ENCODE peak calls at places on chromosomes 12 and 14, in seven cellular contexts. Z is pancreas; G is CD4-positive, CD25-positive, alpha-beta regulatory T cell; B is mucosa of descending colon; C is lower lobe of right lung; Q is ascending aorta; R is CD8-positive, alpha-beta T cell. S is an unnamed sample.
A peak's percentile ranks its signal among the peaks of the same experiment; 100 is the strongest.

GRCh38 chr14:67944605-67945004 is 125.0 kb downstream of the RAD51B start:
- DNase-seq in B (no peak), R (no peak), G (no peak), Q (no peak), Z (no peak), C (no peak), S (no peak)

GRCh38 chr12:53684654-53685220 is 8.9 kb upstream of the ATP5MC2 start:
- DNase-seq in Z (no peak), B (no peak), C (no peak), G (no peak), R (no peak), Q (no peak), S (no peak)

GRCh38 chr12:100675432-100675831 is 101.9 kb downstream of the GAS2L3 start:
- DNase-seq in B (no peak), R (no peak), Z (no peak), Q (no peak), C (no peak), G (no peak), S (peak; percentile 7)

GRCh38 chr12:109740694-109741245 is 27.1 kb downstream of the FAM222A start:
- DNase-seq in C (peak; percentile 31), G (no peak), R (no peak), Q (no peak), Z (peak; percentile 30), B (peak; percentile 22), S (no peak)

GRCh38 chr14:103946975-103947374 is 4.6 kb upstream of the RD3L start:
- DNase-seq in C (no peak), Z (no peak), B (no peak), R (no peak), Q (no peak), G (no peak), S (no peak)

GRCh38 chr12:51183816-51184215 is 10.9 kb upstream of the TFCP2 start:
- DNase-seq in B (peak; percentile 47), G (no peak), C (no peak), Z (peak; percentile 92), R (no peak), Q (no peak), S (no peak)

GRCh38 chr14:70425349-70425748 is 8.5 kb upstream of the SYNJ2BP start:
- DNase-seq in Z (no peak), R (no peak), Q (no peak), C (no peak), G (no peak), B (no peak), S (peak; percentile 39)

GRCh38 chr12:82635263-82635662 is 51.4 kb upstream of the TMTC2 start:
- DNase-seq in Q (no peak), C (no peak), R (no peak), Z (no peak), B (peak; percentile 26), G (no peak), S (no peak)

GRCh38 chr12:31017535-31017934 is 56.1 kb upstream of the DDX11 start:
- DNase-seq in G (no peak), Q (no peak), Z (no peak), R (no peak), C (no peak), B (no peak), S (no peak)

GRCh38 chr14:50117456-50117855 is 1.1 kb upstream of the VCPKMT start:
- DNase-seq in R (no peak), Q (no peak), C (no peak), B (no peak), Z (no peak), G (no peak), S (no peak)

DNA sequence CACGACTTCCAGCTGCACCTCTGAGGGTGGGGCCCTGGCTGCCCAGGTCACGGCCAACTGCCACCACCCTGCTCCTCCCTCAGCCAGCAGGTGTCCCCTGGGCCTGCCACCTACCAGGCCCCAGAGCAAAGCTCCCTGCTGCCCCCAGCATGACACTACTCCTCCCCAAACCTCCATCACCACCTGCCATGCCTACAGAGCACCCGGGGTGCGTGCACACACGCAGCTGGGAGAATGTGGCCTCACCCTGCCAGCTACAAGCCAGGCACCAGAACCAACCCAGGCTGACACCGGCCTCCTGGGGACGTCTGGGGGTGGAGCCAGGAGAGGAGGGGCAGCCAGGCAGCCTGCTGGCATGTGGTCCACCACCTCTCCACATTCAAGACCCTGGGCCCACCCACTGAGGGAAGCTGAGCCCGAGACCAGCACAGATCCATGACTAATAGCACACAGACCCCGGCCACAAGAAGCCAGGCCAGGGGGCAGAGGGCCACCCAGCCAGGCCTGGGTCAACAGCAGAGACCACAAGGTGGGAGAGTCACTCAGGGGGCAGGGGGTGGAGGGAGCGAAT is 3.4 kb downstream of the JAG2 start:
- DNase-seq in C (no peak), Z (no peak), Q (no peak), B (peak; percentile 62), R (no peak), G (no peak), S (no peak)
- H3K4me3 ChIP-seq in C (no peak overlapping the region), Z (no peak overlapping the region), Q (no peak overlapping the region), B (no peak overlapping the region), R (no peak overlapping the region), G (no peak overlapping the region), S (no peak overlapping the region)

GRCh38 chr12:10361084-10361483 is 28.8 kb downstream of the KLRK1 start:
- DNase-seq in G (no peak), C (no peak), Q (no peak), R (no peak), Z (no peak), B (no peak), S (no peak)
- H3K4me3 ChIP-seq in G (no peak overlapping the region), C (no peak overlapping the region), Q (no peak overlapping the region), R (no peak overlapping the region), Z (no peak overlapping the region), B (no peak overlapping the region), S (no peak overlapping the region)

DNA sequence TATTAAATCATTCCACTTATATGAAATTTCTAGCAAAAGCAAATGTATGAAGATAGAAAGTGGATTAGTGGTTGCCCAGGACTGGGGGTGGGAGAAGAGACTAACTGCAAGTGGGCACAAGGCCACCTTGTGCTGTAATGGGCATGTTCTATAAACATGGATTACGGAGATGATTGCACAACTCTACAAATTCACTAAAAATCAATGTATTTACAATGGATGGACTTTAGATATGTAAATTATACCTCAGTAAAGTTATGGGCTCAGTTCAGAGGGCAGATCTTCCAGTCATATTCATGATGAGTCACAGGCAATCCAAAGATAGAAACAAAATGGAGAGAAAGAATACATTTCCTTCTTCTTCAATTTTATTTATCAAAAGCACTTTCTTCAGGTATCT is 173.9 kb downstream of the NDUFA12 start:
- DNase-seq in Q (no peak), B (no peak), Z (no peak), R (no peak), C (no peak), G (no peak), S (no peak)
- H3K4me3 ChIP-seq in Q (no peak overlapping the region), B (no peak overlapping the region), Z (no peak overlapping the region), R (no peak overlapping the region), C (no peak overlapping the region), G (no peak overlapping the region), S (no peak overlapping the region)

DNA sequence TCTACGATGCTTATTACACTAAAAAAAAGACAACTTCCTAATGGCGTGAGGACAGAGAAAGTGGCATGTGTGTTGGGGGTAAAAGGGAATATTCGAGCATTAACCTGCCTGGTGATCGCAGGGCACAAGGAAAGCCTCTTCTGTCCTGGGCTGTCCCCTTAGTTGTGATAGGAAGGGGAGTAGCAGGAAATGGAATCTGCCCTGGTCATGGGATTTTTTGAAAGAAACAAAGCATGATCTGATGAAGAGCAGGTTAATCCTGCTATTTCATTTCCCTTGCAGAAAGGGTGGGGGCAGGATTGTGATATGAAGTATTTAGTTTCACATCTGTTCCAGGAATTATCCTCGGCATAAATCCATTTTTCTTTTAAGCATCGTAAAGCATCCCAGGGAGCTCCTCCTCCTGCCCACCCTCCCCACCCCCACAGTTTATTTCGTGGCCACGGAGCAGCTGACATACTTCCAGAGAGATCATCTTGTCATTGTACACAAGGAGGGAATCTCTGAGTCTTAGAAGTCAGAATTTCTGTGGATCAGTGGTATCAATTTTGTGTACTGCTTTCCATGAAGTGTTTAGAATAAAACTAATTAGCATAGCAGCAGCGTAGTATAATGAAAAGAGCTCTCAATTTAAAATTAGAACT is 53.1 kb downstream of the TGFB3 start:
- DNase-seq in C (no peak), Q (no peak), Z (no peak), B (no peak), G (no peak), R (no peak), S (no peak)
- H3K4me3 ChIP-seq in C (no peak overlapping the region), Q (no peak overlapping the region), Z (no peak overlapping the region), B (no peak overlapping the region), G (no peak overlapping the region), R (no peak overlapping the region), S (no peak overlapping the region)

GRCh38 chr12:111034148-111034910 is 114.0 kb upstream of the MYL2 start:
- DNase-seq in R (no peak), C (no peak), Z (no peak), Q (no peak), B (no peak), G (no peak), S (no peak)

GRCh38 chr12:111034911-111035577 is 114.7 kb upstream of the MYL2 start:
- DNase-seq in Q (no peak), R (no peak), B (no peak), G (no peak), C (no peak), Z (no peak), S (no peak)

GRCh38 chr12:111037047-111037446 is 116.7 kb upstream of the MYL2 start:
- DNase-seq in Z (no peak), C (no peak), Q (no peak), R (no peak), G (no peak), B (no peak), S (no peak)

GRCh38 chr12:111033281-111034147 is 113.1 kb upstream of the MYL2 start:
- DNase-seq in Z (no peak), G (no peak), R (no peak), Q (no peak), B (no peak), C (no peak), S (no peak)

DNA sequence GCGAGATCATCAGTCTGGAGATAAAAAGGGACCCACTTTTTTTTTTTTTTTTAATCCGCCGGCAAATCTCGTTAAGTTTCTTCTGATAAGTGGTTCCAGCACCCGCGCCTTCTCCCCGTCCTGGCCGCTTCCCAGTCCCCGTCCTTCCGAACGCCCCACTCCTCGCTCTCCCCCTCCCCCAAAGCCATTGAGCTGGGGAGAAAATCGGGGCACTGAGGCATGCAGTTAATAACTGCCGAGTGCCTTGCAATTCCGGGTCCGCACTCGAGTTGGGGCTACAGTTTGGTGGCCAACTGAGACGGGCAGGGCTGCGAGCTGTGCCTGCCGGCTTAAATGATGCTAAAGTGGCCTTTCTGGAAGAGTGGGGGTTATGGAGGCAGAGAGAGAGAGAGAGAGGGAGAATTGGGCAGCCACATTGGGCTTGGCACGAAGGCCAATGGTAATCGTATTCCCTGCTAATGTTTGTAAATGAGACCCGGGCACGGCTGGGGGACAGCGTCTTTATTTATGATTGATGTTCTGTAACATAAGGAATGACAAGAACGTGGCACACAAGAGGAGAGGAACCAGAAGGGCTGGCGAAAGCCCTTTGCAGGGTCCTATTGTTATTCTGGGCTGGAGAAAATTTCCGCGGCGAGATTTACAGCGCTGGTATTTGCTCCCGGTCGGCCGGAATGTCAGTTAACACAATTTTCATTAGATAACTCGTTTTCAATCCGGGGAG is 115.4 kb upstream of the MYL2 start:
- DNase-seq in Q (no peak), R (no peak), C (no peak), Z (no peak), G (no peak), B (no peak), S (no peak)
- H3K4me3 ChIP-seq in Q (no peak overlapping the region), R (no peak overlapping the region), C (no peak overlapping the region), Z (no peak overlapping the region), G (no peak overlapping the region), B (no peak overlapping the region), S (no peak overlapping the region)

GRCh38 chr12:132393245-132393795 is 63.9 kb upstream of the GALNT9 start:
- DNase-seq in C (no peak), Q (no peak), G (no peak), Z (peak; percentile 39), R (no peak), B (no peak), S (no peak)
- H3K4me3 ChIP-seq in C (no peak overlapping the region), Q (no peak overlapping the region), G (no peak overlapping the region), Z (no peak overlapping the region), R (no peak overlapping the region), B (no peak overlapping the region), S (no peak overlapping the region)